ENCODE peak calls at places on chromosome 18, in eight cellular contexts. U is MM.1S, T is IMR-90, Q is adipocyte, F is K562, C is DND-41, Y is fibroblast of lung, G is PC-3. V is an unnamed sample.
A peak's percentile ranks its signal among the peaks of the same experiment; 100 is the strongest.

GRCh38 chr18:50629148-50629631 is 69.3 kb downstream of the MAPK4 start:
- DNase-seq in Y (no peak), Q (no peak), F (no peak), U (no peak), C (no peak), G (peak; percentile 2), T (no peak), V (no peak)

GRCh38 chr18:79258447-79258846 is 137.3 kb upstream of the NFATC1 start:
- DNase-seq in Y (no peak), U (no peak), C (no peak), Q (no peak), T (no peak), F (peak; percentile 49), G (no peak), V (no peak)

GRCh38 chr18:65235966-65236634 is 514.7 kb upstream of the CDH7 start:
- DNase-seq in C (no peak), G (peak; percentile 62), U (peak; percentile 5), Y (no peak), T (no peak), Q (no peak), F (no peak), V (no peak)

GRCh38 chr18:6543330-6543908 is 128.7 kb upstream of the L3MBTL4 start:
- DNase-seq in T (peak; percentile 55), Y (peak; percentile 31), F (peak; percentile 25), U (peak; percentile 35), Q (peak; percentile 71), G (peak; percentile 72), C (no peak), V (peak; percentile 42)

GRCh38 chr18:53698907-53699306 is 525.6 kb downstream of the MBD2 start:
- DNase-seq in Y (peak; percentile 22), C (no peak), G (peak; percentile 60), Q (peak; percentile 75), T (no peak), F (no peak), U (peak; percentile 29), V (peak; percentile 68)

GRCh38 chr18:75183973-75184372 is 25.0 kb downstream of the PTGR3 start:
- DNase-seq in Y (no peak), F (no peak), C (no peak), Q (no peak), G (no peak), U (no peak), T (no peak), V (no peak)

GRCh38 chr18:63879684-63880083 is 7.8 kb upstream of the SERPINB2 start:
- DNase-seq in C (no peak), G (no peak), T (peak; percentile 62), Y (peak; percentile 7), U (no peak), F (no peak), Q (no peak), V (no peak)

GRCh38 chr18:22314001-22314400 is 103.7 kb downstream of the CTAGE1 start:
- DNase-seq in C (no peak), Q (peak; percentile 72), Y (peak; percentile 75), T (peak; percentile 83), G (no peak), F (no peak), U (no peak), V (no peak)

GRCh38 chr18:27921904-27922541 is 254.9 kb downstream of the CDH2 start:
- DNase-seq in U (no peak), T (peak; percentile 68), C (no peak), G (peak; percentile 94), Y (peak; percentile 97), Q (peak; percentile 48), F (no peak), V (peak; percentile 26)

GRCh38 chr18:58402247-58402646 is 226.6 kb downstream of the ALPK2 start:
- DNase-seq in F (no peak), T (no peak), G (peak; percentile 10), C (no peak), Q (peak; percentile 64), U (no peak), Y (peak; percentile 87), V (no peak)

GRCh38 chr18:61333746-61334490 is 688 bp downstream of the CDH20 start:
- DNase-seq in Y (peak; percentile 24), T (no peak), Q (peak; percentile 55), G (no peak), U (no peak), C (no peak), F (no peak), V (peak; percentile 61)

GRCh38 chr18:42514522-42514921 is 559.5 kb downstream of the PIK3C3 start:
- DNase-seq in Y (peak; percentile 89), T (no peak), U (no peak), C (no peak), F (no peak), Q (no peak), G (no peak), V (no peak)

GRCh38 chr18:331231-331771 is 63.5 kb upstream of the THOC1 start:
- DNase-seq in U (no peak), G (no peak), F (no peak), T (no peak), C (no peak), Y (peak; percentile 81), Q (no peak), V (no peak)

DNA sequence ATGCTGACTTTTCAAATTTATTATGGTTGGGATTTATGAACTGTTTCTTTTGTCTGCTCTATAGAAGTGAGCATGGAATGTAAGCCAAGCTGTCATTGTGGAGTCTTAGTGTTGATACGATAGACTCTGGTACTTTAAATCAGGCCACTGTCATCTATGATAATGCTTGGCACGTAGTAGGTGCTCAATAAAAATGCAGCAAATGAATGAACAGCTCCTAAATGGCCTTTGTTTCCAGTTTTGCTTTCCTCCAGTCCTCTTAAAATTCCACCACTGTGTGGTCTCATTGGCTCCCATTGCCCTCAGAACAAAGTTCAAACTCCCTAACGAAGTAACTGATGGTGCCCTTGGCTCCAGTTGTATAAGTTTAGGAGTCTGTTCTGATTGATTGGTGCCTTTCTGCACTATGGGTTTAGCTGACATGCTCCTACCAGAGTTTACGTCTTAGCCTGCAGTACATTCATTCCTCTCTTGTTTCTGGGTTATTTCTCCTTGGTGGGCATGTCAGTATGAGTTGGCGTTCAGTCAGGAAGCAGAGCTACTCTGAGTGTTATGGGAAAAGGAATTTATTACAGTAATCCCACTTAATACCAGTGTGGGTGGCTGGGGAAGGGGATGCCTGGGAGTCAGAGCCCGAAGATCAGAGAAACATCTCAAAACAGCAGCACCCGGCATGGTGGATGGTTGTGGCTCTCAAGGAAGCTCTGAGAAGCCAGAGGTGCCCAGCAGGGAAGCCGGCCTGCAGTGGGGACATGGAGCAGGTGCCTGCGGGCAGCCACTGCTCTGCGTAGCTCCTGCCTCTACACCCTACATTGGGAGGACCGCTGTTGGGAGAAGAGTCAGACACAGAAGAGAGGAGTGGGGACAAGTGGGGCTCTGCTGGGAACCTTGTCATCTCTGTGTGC is 48.7 kb downstream of the RAB31 start:
- DNase-seq in U (no peak), T (no peak), C (no peak), F (no peak), Y (no peak), G (no peak), Q (no peak), V (no peak)
- H3K9ac ChIP-seq in U (no peak overlapping the region), T (no peak overlapping the region), C (no peak overlapping the region), F (peak overlapping the region; percentile 33), Y (no peak overlapping the region), G (no peak overlapping the region), Q (no peak overlapping the region), V (no peak overlapping the region)

DNA sequence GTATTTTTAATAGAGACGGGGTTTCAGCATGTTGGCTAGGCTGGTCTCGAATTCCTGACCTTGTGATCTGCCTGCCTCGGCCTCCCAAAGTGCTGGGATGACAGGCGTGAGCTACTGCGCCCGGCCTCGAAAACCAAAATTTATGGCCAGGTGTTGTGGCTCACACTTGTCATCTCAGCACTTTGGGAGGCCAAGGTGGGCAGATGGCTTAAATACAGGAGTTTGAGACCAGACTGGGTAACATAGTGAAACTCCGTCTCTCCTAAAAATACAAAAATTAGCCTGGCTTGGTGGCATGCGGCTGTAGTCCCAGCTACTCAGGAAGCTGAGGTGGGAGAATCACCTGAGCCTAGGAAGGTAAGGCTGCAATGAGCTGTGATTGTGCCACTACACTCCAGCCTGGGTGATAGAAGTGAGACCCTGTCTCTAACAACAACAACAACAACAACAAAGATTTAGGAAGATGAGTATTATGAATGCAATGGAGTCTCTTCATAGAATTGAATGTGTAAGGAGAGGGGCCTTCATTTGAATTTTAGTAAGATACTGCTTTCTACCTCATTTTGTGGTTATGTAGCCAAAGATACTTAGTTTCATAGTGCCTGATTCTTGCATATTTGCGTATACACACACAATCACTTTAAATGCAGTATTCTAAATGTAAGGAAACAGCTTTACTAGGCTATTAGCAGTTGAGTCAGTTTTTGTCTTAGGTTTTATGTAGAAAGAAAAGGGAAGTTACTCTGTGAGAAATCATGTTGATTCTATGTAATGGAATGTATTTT is 80.3 kb downstream of the HAUS1 start:
- DNase-seq in C (no peak), G (no peak), Q (no peak), F (no peak), Y (no peak), T (no peak), U (peak; percentile 86), V (no peak)
- H3K9ac ChIP-seq in C (no peak overlapping the region), G (no peak overlapping the region), Q (no peak overlapping the region), F (no peak overlapping the region), Y (no peak overlapping the region), T (no peak overlapping the region), U (peak overlapping the region; percentile 38), V (no peak overlapping the region)

GRCh38 chr18:12819330-12819729 is 64.7 kb downstream of the PTPN2 start:
- DNase-seq in F (no peak), Y (no peak), T (no peak), U (peak; percentile 68), Q (no peak), G (no peak), C (no peak), V (no peak)

GRCh38 chr18:12823892-12824291 is 60.1 kb downstream of the PTPN2 start:
- DNase-seq in U (no peak), T (peak; percentile 29), C (no peak), Q (no peak), Y (no peak), F (no peak), G (no peak), V (no peak)

GRCh38 chr18:12819822-12820221 is 64.2 kb downstream of the PTPN2 start:
- DNase-seq in T (no peak), Q (no peak), C (no peak), U (no peak), Y (no peak), G (no peak), F (no peak), V (no peak)

GRCh38 chr18:12820526-12820925 is 63.5 kb downstream of the PTPN2 start:
- DNase-seq in F (no peak), U (no peak), G (no peak), C (no peak), Q (no peak), T (no peak), Y (no peak), V (no peak)

DNA sequence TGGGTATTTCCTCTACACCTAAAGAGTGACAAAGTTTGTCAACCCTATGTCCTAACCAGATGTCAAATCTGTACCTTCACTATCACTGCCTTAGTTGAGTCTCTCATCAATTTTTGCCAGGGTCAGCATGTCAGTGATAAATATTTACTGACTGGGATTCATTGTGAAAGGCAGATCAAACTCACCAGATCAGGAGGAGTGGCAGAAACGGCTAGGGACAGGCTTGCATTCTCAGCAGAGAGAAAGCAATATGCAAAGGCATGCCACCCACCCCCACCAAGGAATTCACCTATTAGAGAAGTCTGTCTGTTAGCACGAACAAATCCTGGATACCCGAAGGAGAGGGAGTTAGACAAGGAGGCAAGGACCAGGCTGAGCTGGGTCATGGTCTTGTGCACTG is 62.6 kb downstream of the PTPN2 start:
- DNase-seq in Q (no peak), T (no peak), Y (no peak), U (no peak), F (no peak), C (no peak), G (no peak), V (peak; percentile 40)
- H3K9ac ChIP-seq in Q (no peak overlapping the region), T (no peak overlapping the region), Y (no peak overlapping the region), U (no peak overlapping the region), F (no peak overlapping the region), C (no peak overlapping the region), G (no peak overlapping the region), V (no peak overlapping the region)

GRCh38 chr18:48743046-48743445 is 204.2 kb downstream of the CTIF start:
- DNase-seq in F (no peak), G (no peak), Y (peak; percentile 68), C (no peak), T (peak; percentile 71), Q (peak; percentile 87), U (no peak), V (no peak)
- H3K9ac ChIP-seq in F (no peak overlapping the region), G (no peak overlapping the region), Y (no peak overlapping the region), C (no peak overlapping the region), T (peak overlapping the region; percentile 20), Q (peak overlapping the region; percentile 82), U (no peak overlapping the region), V (no peak overlapping the region)

V was measured in neural progenitor cell.